ENCODE peak calls at places on chromosomes 12 and 14, in five cellular contexts. T, D, R, Y and V are unnamed samples. For H3K27me3, the result is how much of the 10 kb centered on the place peaks cover.

GRCh38 chr12:23640754-23641153 is 308.7 kb downstream of the SOX5 start:
- DNase-seq in T (peak), D (no peak), R (no peak), Y (no peak), V (peak)

GRCh38 chr14:61672796-61673195 is 22.5 kb upstream of the HIF1A start:
- DNase-seq in T (no peak), D (no peak), R (no peak), Y (no peak), V (no peak)

GRCh38 chr12:27434673-27435565 is 11.6 kb upstream of the SMCO2 start:
- DNase-seq in T (peak), D (peak), R (no peak), Y (peak), V (no peak)

GRCh38 chr12:89574736-89575208 is 48.9 kb upstream of the POC1B start:
- DNase-seq in T (no peak), D (no peak), R (no peak), Y (peak), V (no peak)

GRCh38 chr14:21093769-21094681 is 4.4 kb downstream of the ZNF219 start:
- DNase-seq in T (peak), D (no peak), R (no peak), Y (peak), V (no peak)

GRCh38 chr12:55845349-55845748 is 2.6 kb upstream of the MMP19 start:
- DNase-seq in T (no peak), D (no peak), R (no peak), Y (no peak), V (no peak)

GRCh38 chr14:83133986-83134664 is 1600.5 kb upstream of the SEL1L start:
- DNase-seq in T (peak), D (no peak), R (no peak), Y (no peak), V (no peak)

GRCh38 chr14:91381801-91382670 is 35.6 kb downstream of the CCDC88C start:
- DNase-seq in T (no peak), D (no peak), R (no peak), Y (no peak), V (no peak)

GRCh38 chr14:69913686-69914085 is 34.5 kb downstream of the SMOC1 start:
- DNase-seq in T (no peak), D (no peak), R (no peak), Y (no peak), V (no peak)

GRCh38 chr12:2354151-2354991 is 301.6 kb downstream of the CACNA1C start:
- DNase-seq in T (peak), D (no peak), R (no peak), Y (no peak), V (no peak)

GRCh38 chr12:2169964-2170363 is 117.2 kb downstream of the CACNA1C start:
- DNase-seq in T (no peak), D (no peak), R (no peak), Y (peak), V (no peak)

GRCh38 chr14:50887476-50887875 is 15.6 kb downstream of the ABHD12B start:
- DNase-seq in T (no peak), D (no peak), R (no peak), Y (no peak), V (no peak)

GRCh38 chr12:49930515-49931288 is 19.8 kb upstream of the AQP2 start:
- DNase-seq in T (no peak), D (peak), R (no peak), Y (peak), V (no peak)

GRCh38 chr14:75658957-75659356 is 1.7 kb downstream of the ERG28 start:
- DNase-seq in T (no peak), D (no peak), R (no peak), Y (no peak), V (no peak)

GRCh38 chr12:95882873-95883272 is 24.1 kb downstream of the SNRPF start:
- DNase-seq in T (no peak), D (no peak), R (no peak), Y (no peak), V (no peak)

GRCh38 chr12:101847325-101847724 is 16.6 kb upstream of the GNPTAB start:
- DNase-seq in T (no peak), D (no peak), R (no peak), Y (no peak), V (no peak)

GRCh38 chr12:124848621-124849380 is 14.9 kb downstream of the SCARB1 start:
- DNase-seq in T (no peak), D (no peak), R (no peak), Y (no peak), V (no peak)

GRCh38 chr12:109469516-109469915 is 7.6 kb downstream of the KCTD10 start:
- DNase-seq in T (no peak), D (no peak), R (no peak), Y (no peak), V (no peak)

GRCh38 chr12:69900720-69901131 is 75.7 kb downstream of the MYRFL start:
- DNase-seq in T (peak), D (peak), R (no peak), Y (peak), V (no peak)

GRCh38 chr12:89173096-89173495 is 179.2 kb downstream of the DUSP6 start:
- DNase-seq in T (no peak), D (no peak), R (no peak), Y (no peak), V (no peak)

GRCh38 chr12:102939670-102940222 is 17.7 kb upstream of the ASCL1 start:
- DNase-seq in T (no peak), D (no peak), R (no peak), Y (no peak), V (no peak)

GRCh38 chr12:107319536-107320030 is 226.2 kb upstream of the CRY1 start:
- DNase-seq in T (peak), D (no peak), R (no peak), Y (peak), V (no peak)

GRCh38 chr12:19779393-19780056 is 340.2 kb downstream of the AEBP2 start:
- DNase-seq in T (peak), D (no peak), R (peak), Y (peak), V (no peak)

GRCh38 chr12:71756054-71756675 is 1.5 kb downstream of the RAB21 start:
- DNase-seq in T (no peak), D (peak), R (no peak), Y (peak), V (no peak)

GRCh38 chr12:118055144-118055557 is 5.8 kb downstream of the WSB2 start:
- DNase-seq in T (peak), D (peak), R (no peak), Y (peak), V (peak)

GRCh38 chr12:40446385-40446784 is 221.6 kb downstream of the LRRK2 start:
- DNase-seq in T (peak), D (peak), R (no peak), Y (peak), V (no peak)

GRCh38 chr14:28375295-28375694 is 391.3 kb upstream of the FOXG1 start:
- DNase-seq in T (peak), D (peak), R (no peak), Y (peak), V (peak)

GRCh38 chr14:39558525-39558924 is 126.3 kb upstream of the FBXO33 start:
- DNase-seq in T (no peak), D (no peak), R (no peak), Y (peak), V (no peak)

DNA sequence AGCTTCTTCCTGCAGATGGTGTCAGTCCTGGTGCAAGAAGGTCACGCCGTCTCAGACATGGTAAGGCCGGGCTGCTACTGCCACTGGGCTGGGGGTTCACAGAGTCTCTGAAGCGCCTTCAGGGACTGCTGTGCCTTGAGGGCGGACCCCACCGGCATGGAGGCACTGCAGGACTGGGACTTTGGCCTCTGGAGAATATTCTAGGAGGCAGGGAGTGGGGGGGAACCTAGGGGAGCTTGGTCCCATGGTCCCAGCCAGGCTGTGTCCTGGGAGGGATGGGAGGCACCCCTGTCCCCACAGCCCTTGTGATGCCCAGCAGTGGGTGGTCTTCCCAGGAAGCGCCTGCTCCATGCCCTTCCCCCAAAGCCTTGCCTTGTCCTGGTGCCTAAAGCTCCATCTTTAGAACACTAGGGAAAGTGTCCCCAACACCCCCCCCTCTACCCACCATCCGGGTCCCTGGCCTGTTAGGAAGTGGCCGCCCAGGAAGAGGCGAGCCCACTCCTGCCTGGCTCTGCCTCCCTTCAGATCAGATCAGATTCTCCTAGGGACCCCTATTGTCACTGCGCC is 1.5 kb downstream of the AMN start:
- DNase-seq in T (no peak), D (no peak), R (peak), Y (no peak), V (no peak)
- H3K4me3 ChIP-seq in T (peak), D (no peak), R (no peak), Y (no peak), V (no peak)

GRCh38 chr12:113463746-113464743 is 7.6 kb downstream of the LHX5 start:
- DNase-seq in T (peak), D (peak), R (peak), Y (no peak), V (no peak)
- H3K27me3 ChIP-seq in T (under half), D (half or more), R (half or more), Y (half or more), V (half or more)

DNA sequence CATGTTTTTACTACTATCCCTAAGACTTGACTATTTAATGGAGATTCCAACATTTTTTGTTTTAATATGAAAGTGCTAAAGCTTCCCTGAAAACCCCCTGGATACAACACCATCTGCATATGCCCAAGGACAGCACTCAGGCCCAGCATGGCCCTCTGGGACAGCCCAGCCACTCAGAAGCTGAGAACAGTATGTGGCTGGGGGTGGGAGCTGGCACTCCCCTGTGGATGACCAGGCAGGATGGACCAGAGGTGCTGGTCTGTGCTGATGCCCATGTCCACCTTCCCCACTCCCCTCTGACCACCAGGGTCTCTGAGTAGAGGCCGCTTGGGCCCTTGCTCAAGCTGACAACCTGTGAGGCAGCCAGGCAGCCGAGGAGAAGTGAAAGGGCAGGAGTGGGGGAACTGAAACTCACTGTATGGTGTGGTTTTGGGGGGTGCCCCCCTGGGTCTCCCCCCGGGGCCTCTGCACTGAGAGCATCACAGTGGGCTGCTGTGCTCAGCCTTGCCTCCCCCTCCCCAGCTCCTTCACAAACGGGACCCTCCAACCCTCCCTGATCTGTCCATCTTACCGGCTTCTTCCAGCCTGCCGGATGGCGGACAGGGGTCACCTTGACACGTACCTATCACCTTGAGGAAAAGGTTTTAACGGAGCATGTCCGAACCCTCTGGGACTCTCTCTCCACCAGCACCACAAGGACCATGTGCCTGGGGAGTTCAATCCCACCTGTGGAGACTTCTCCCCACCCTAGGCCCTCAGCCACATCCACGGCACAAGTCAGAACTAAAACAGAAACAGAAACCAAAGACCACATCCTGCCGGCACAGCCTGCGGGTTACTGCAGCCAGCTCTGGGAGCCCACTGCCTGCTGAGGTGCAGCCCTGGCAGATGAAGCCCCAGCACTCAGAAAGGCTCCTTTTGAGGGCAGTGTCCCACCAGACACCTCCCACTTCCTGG is at the start of gene TMEM229B:
- DNase-seq in T (no peak), D (no peak), R (no peak), Y (no peak), V (no peak)
- H3K4me3 ChIP-seq in T (no peak), D (no peak), R (peak), Y (no peak), V (no peak)

GRCh38 chr14:101704140-101704539 is 57.4 kb upstream of the PPP2R5C start:
- DNase-seq in T (no peak), D (no peak), R (no peak), Y (no peak), V (no peak)
- H3K27me3 ChIP-seq in T (half or more), D (under half), R (under half), Y (under half), V (under half)

DNA sequence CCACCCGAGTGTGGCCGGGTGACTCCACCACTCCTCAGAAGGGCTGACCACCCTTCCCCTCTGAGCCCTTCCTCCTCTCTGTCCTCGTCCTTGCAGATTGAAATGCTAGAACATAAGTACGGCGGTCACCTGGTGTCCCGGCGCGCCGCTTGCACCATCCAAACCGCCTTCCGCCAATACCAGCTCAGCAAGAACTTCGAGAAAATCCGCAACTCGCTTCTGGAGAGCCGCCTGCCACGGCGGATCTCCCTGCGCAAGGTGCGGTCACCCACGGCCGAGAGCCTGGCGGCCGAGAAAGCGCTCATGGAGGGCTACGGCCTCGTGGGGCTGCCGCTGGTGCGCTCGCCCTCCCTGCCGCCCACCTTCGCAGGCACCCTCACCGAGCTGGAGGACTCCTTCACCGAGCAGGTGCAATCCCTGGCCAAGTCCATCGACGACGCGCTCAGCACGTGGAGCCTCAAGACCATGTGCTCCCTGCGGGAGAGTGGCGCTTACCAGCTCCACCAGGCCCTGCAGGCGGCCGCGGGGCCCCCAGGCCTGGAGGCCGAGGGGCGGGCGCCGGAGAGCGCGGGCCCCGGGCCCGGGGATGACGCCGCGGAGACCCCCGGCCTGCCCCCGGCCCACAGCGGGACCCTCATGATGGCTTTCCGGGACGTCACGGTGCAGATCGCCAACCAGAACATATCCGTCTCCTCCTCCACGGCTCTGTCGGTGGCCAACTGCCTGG is 71.8 kb downstream of the IQSEC3 start:
- DNase-seq in T (no peak), D (no peak), R (peak), Y (no peak), V (no peak)
- H3K4me3 ChIP-seq in T (no peak), D (no peak), R (no peak), Y (peak), V (no peak)

DNA sequence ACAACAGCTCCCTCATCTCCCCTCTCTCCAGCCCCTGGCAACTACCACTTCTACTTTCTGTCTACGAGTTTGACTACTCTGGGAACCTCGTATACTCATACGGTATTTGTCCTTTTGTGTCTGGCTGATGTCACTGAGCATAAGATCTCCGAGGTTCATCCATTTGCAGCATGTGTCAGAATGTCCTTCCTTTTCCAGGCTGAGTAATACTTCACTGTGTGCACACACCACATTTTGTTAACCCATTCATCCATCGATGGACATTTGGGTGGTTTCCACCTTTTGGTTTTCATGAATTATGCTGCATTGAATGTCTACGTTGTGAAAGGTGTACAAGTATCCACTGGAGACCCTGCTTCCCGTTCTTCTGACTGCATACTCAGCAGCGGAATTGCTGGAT is 24.1 kb upstream of the DLK1 start:
- DNase-seq in T (no peak), D (no peak), R (no peak), Y (no peak), V (no peak)
- H3K27me3 ChIP-seq in T (under half), D (under half), R (under half), Y (under half), V (under half)